ENCODE peak calls at places on chromosomes 1 and 21, in eight cellular contexts. W is activated naive CD4-positive, alpha-beta T cell; M is BJ; Z is NCI-H187; H is NCI-H1417; I is caudate nucleus; O is cardiac fibroblast; P is GM04504. Q is an unnamed sample.

GRCh38 chr1:5770981-5771765 is 221.1 kb downstream of the NPHP4 start:
- DNase-seq in I (no peak), W (no peak), O (no peak), H (peak; percentile 81), M (no peak), Z (peak; percentile 26), P (no peak), Q (peak; percentile 5)

GRCh38 chr1:69258842-69259241 is 308.9 kb upstream of the LRRC7 start:
- DNase-seq in O (no peak), W (no peak), M (no peak), Z (no peak), I (no peak), P (no peak), H (peak; percentile 35), Q (no peak)

GRCh38 chr1:227723474-227723873 is 11.6 kb downstream of the JMJD4 start:
- DNase-seq in Z (no peak), M (no peak), H (no peak), O (no peak), I (no peak), P (no peak), W (no peak), Q (no peak)

GRCh38 chr21:45308211-45309068 is 20.7 kb upstream of the POFUT2 start:
- DNase-seq in W (no peak), Z (no peak), M (no peak), P (no peak), O (peak; percentile 93), I (no peak), H (no peak), Q (no peak)

GRCh38 chr1:33762962-33763361 is 100.9 kb upstream of the HMGB4 start:
- DNase-seq in I (no peak), O (peak; percentile 5), H (no peak), M (no peak), P (no peak), Z (no peak), W (no peak), Q (no peak)

GRCh38 chr1:154329551-154330131 is 4.3 kb downstream of the ATP8B2 start:
- DNase-seq in M (no peak), P (no peak), O (no peak), H (no peak), Z (no peak), I (no peak), W (no peak), Q (no peak)

GRCh38 chr1:165823552-165824268 is 3.7 kb upstream of the UCK2 start:
- DNase-seq in W (no peak), O (peak; percentile 34), Z (no peak), M (no peak), H (no peak), I (no peak), P (no peak), Q (no peak)

GRCh38 chr21:35438643-35439404 is 389.7 kb upstream of the RUNX1 start:
- DNase-seq in O (peak; percentile 21), I (no peak), H (no peak), M (no peak), Z (no peak), P (no peak), W (no peak), Q (no peak)

GRCh38 chr1:36392836-36393235 is 4.9 kb downstream of the LSM10 start:
- DNase-seq in O (no peak), H (no peak), Z (no peak), M (no peak), I (no peak), P (no peak), W (no peak), Q (no peak)

GRCh38 chr1:234998174-234998741 is 130.4 kb downstream of the TOMM20 start:
- DNase-seq in I (no peak), Z (no peak), O (peak; percentile 50), W (no peak), P (no peak), M (no peak), H (no peak), Q (no peak)

GRCh38 chr1:71080178-71080781 is 555 bp downstream of the ZRANB2 start:
- DNase-seq in H (peak; percentile 39), W (no peak), Z (no peak), M (no peak), O (peak; percentile 30), P (no peak), I (no peak), Q (no peak)

GRCh38 chr1:48776400-48777218 is at the start of gene BEND5:
- DNase-seq in M (no peak), W (peak; percentile 7), H (peak; percentile 79), I (no peak), Z (peak; percentile 67), O (no peak), P (no peak), Q (peak; percentile 40)

GRCh38 chr1:189696297-189696696 is 781.4 kb downstream of the BRINP3 start:
- DNase-seq in P (no peak), W (no peak), Z (no peak), I (no peak), H (no peak), M (no peak), O (no peak), Q (no peak)

GRCh38 chr1:231918239-231919015 is 291.8 kb downstream of the DISC1 start:
- DNase-seq in Z (no peak), O (peak; percentile 57), P (no peak), M (no peak), H (no peak), I (no peak), W (no peak), Q (no peak)

GRCh38 chr1:8097077-8097799 is 71.1 kb upstream of the ERRFI1 start:
- DNase-seq in H (peak; percentile 92), M (peak; percentile 90), I (no peak), W (no peak), O (peak; percentile 97), Z (peak; percentile 71), P (no peak), Q (no peak)